ENCODE peak calls at places on chromosomes 11 and 22, in nine cellular contexts. G is activated T-cell treated with anti-CD3 and anti-CD28 coated beads, Interleukin-2, amount 50 U/mL, for 24 hours; S is posterior vena cava; J is anterior cingulate cortex; Y is endothelial cell; O is islet precursor cell; P is naive thymus-derived CD4-positive, alpha-beta T cell; D is type B pancreatic cell; E is Daoy. I is an unnamed sample.

GRCh38 chr11:11570823-11571222 is 51.0 kb downstream of the GALNT18 start:
- DNase-seq in G (no peak), Y (no peak), D (no peak), O (no peak), S (no peak), E (no peak), J (no peak), P (no peak), I (no peak)

GRCh38 chr22:27377501-27377900 is 424.1 kb downstream of the MN1 start:
- DNase-seq in P (no peak), Y (no peak), O (peak; percentile 8), E (no peak), D (no peak), J (no peak), S (no peak), G (no peak), I (no peak)

GRCh38 chr11:68150029-68150428 is 28.8 kb upstream of the CHKA start:
- DNase-seq in E (peak; percentile 72), O (peak; percentile 85), J (no peak), G (no peak), P (no peak), S (no peak), D (no peak), Y (peak; percentile 48), I (no peak)

GRCh38 chr11:123479048-123479837 is 49.2 kb downstream of the GRAMD1B start:
- DNase-seq in J (no peak), E (no peak), O (no peak), G (no peak), P (no peak), S (no peak), D (no peak), Y (no peak), I (no peak)

GRCh38 chr22:49021097-49021925 is 806.4 kb downstream of the BRD1 start:
- DNase-seq in P (no peak), D (no peak), O (peak; percentile 49), S (peak; percentile 74), G (no peak), J (no peak), Y (no peak), E (no peak), I (peak; percentile 14)

GRCh38 chr11:33952805-33953204 is 60.9 kb upstream of the LMO2 start:
- DNase-seq in O (no peak), P (no peak), G (no peak), E (no peak), D (no peak), J (no peak), S (no peak), Y (no peak), I (no peak)

GRCh38 chr22:42440728-42441127 is 8.5 kb upstream of the NFAM1 start:
- DNase-seq in E (no peak), Y (no peak), G (no peak), P (no peak), O (no peak), S (no peak), D (no peak), J (no peak), I (no peak)

GRCh38 chr11:71240865-71241691 is 11.3 kb downstream of the SHANK2 start:
- DNase-seq in D (no peak), J (no peak), E (peak; percentile 85), S (peak; percentile 78), O (peak; percentile 92), P (no peak), Y (no peak), G (no peak), I (no peak)

GRCh38 chr11:115042002-115042401 is 363.7 kb downstream of the NXPE2 start:
- DNase-seq in P (no peak), O (no peak), Y (no peak), S (no peak), E (no peak), G (no peak), D (no peak), J (no peak), I (peak; percentile 56)

GRCh38 chr11:121566279-121567168 is 113.8 kb upstream of the SORL1-AS1 start:
- DNase-seq in E (no peak), S (no peak), J (peak; percentile 31), G (no peak), D (no peak), O (peak; percentile 28), Y (no peak), P (no peak), I (no peak)

GRCh38 chr11:35146711-35147110 is 7.7 kb downstream of the CD44 start:
- DNase-seq in S (no peak), J (no peak), D (no peak), G (no peak), E (no peak), Y (no peak), O (no peak), P (no peak), I (no peak)

GRCh38 chr11:19953909-19954308 is 206.4 kb downstream of the DBX1 start:
- DNase-seq in G (no peak), Y (peak; percentile 19), P (no peak), O (peak; percentile 81), D (no peak), S (no peak), J (peak; percentile 41), E (peak; percentile 76), I (peak; percentile 42)

GRCh38 chr11:8533332-8533731 is 60.7 kb downstream of the STK33 start:
- DNase-seq in O (no peak), Y (no peak), E (no peak), J (no peak), S (no peak), G (no peak), P (no peak), D (no peak), I (no peak)

GRCh38 chr11:122785156-122785605 is 53.1 kb upstream of the CRTAM start:
- DNase-seq in E (no peak), J (no peak), D (no peak), Y (no peak), G (no peak), S (no peak), P (no peak), O (no peak), I (no peak)

GRCh38 chr11:120210651-120211521 is at the start of gene OAF:
- DNase-seq in P (peak; percentile 76), O (peak; percentile 95), G (peak; percentile 76), E (peak; percentile 83), S (peak; percentile 92), J (peak; percentile 57), D (peak; percentile 89), Y (peak; percentile 76), I (peak; percentile 89)

GRCh38 chr22:42796081-42796480 is 61.0 kb downstream of the ARFGAP3 start:
- DNase-seq in P (no peak), G (no peak), Y (no peak), O (no peak), D (no peak), E (no peak), J (no peak), S (peak; percentile 24), I (no peak)

GRCh38 chr22:31337178-31337577 is 9.0 kb downstream of the PATZ1 start:
- DNase-seq in P (no peak), E (no peak), Y (no peak), O (peak; percentile 76), J (no peak), S (no peak), D (no peak), G (no peak), I (no peak)

GRCh38 chr11:2095542-2095941 is 43.6 kb downstream of the IGF2 start:
- DNase-seq in G (no peak), O (no peak), P (no peak), Y (no peak), E (no peak), D (no peak), J (no peak), S (peak; percentile 55), I (no peak)

GRCh38 chr11:103091441-103091809 is 535 bp downstream of the DCUN1D5 start:
- DNase-seq in E (peak; percentile 37), S (peak; percentile 81), P (no peak), D (no peak), G (peak; percentile 73), O (peak; percentile 73), Y (peak; percentile 48), J (peak; percentile 14), I (peak; percentile 39)

GRCh38 chr11:400241-400729 is 6.3 kb downstream of the PKP3 start:
- DNase-seq in D (no peak), Y (no peak), J (no peak), E (no peak), P (no peak), O (no peak), S (no peak), G (no peak), I (no peak)

GRCh38 chr11:20444537-20444936 is 57.0 kb downstream of the PRMT3 start:
- DNase-seq in Y (no peak), S (no peak), J (no peak), O (no peak), P (no peak), G (no peak), E (no peak), D (no peak), I (no peak)

GRCh38 chr22:39960791-39961746 is 872 bp downstream of the TMA7B start:
- DNase-seq in E (peak; percentile 96), J (no peak), Y (no peak), O (peak; percentile 77), D (no peak), P (no peak), G (peak; percentile 72), S (no peak), I (no peak)

GRCh38 chr11:57647960-57648776 is 1.5 kb downstream of the YPEL4 start:
- DNase-seq in D (no peak), G (no peak), Y (no peak), E (peak; percentile 38), S (no peak), O (no peak), J (peak; percentile 68), P (no peak), I (peak; percentile 42)

GRCh38 chr11:69686856-69687255 is 11.7 kb upstream of the LTO1 start:
- DNase-seq in O (no peak), E (no peak), J (no peak), D (no peak), P (no peak), Y (no peak), G (no peak), S (peak; percentile 68), I (no peak)

GRCh38 chr11:27934830-27935145 is 173.2 kb downstream of the KIF18A start:
- DNase-seq in E (peak; percentile 89), D (no peak), O (peak; percentile 88), J (no peak), P (no peak), G (no peak), S (no peak), Y (no peak), I (no peak)

GRCh38 chr11:68031136-68031459 is 617 bp downstream of the NDUFS8 start:
- DNase-seq in D (no peak), G (no peak), S (no peak), J (no peak), Y (no peak), O (no peak), E (no peak), P (no peak), I (no peak)